ENCODE peak calls at places on chromosomes 6 and 20, in six cellular contexts. I is stomach, A is heart right ventricle, N is HFFc6, Z is astrocyte, T is RWPE1. U is an unnamed sample.

GRCh38 chr6:118886641-118887040 is 7.3 kb upstream of the ASF1A start:
- DNase-seq in Z (no peak), N (no peak), T (no peak), A (no peak), I (no peak), U (no peak)

GRCh38 chr6:53961679-53962370 is 149.4 kb upstream of the MLIP start:
- DNase-seq in T (no peak), A (no peak), N (peak; percentile 60), Z (peak; percentile 66), I (no peak), U (no peak)

GRCh38 chr6:113276631-113277030 is 580.5 kb upstream of the MARCKS start:
- DNase-seq in N (no peak), Z (no peak), A (no peak), I (no peak), T (no peak), U (no peak)

GRCh38 chr6:2763876-2764540 is 1.2 kb upstream of the WRNIP1 start:
- DNase-seq in Z (no peak), N (no peak), A (no peak), I (no peak), T (no peak), U (no peak)

GRCh38 chr6:137415127-137415833 is 78.9 kb downstream of the OLIG3 start:
- DNase-seq in Z (peak; percentile 45), A (peak; percentile 57), N (peak; percentile 69), T (peak; percentile 38), I (peak; percentile 65), U (peak; percentile 63)

GRCh38 chr20:34364013-34364382 is 925 bp downstream of the ITCH start:
- DNase-seq in Z (peak; percentile 35), A (peak; percentile 12), T (no peak), I (no peak), N (peak; percentile 23), U (peak; percentile 33)

GRCh38 chr6:25660512-25660911 is 8.5 kb downstream of the SCGN start:
- DNase-seq in A (no peak), Z (peak; percentile 23), T (peak; percentile 86), N (peak; percentile 82), I (no peak), U (peak; percentile 98)

GRCh38 chr6:134074151-134074712 is 21.8 kb upstream of the SLC2A12 start:
- DNase-seq in T (no peak), N (no peak), I (no peak), Z (no peak), A (peak; percentile 7), U (no peak)

GRCh38 chr20:55067158-55067825 is 591.9 kb downstream of the DOK5 start:
- DNase-seq in N (no peak), Z (no peak), A (no peak), T (no peak), I (no peak), U (no peak)

GRCh38 chr6:134176283-134176975 is 124.0 kb upstream of the SLC2A12 start:
- DNase-seq in Z (peak; percentile 58), T (no peak), A (peak; percentile 49), I (peak; percentile 62), N (no peak), U (no peak)

GRCh38 chr6:116945809-116946208 is 68.8 kb downstream of the RFX6 start:
- DNase-seq in A (no peak), T (no peak), I (no peak), Z (peak; percentile 0), N (peak; percentile 6), U (peak; percentile 76)

GRCh38 chr20:62741191-62741676 is 32.6 kb downstream of the NTSR1 start:
- DNase-seq in T (no peak), I (no peak), A (no peak), Z (no peak), N (no peak), U (no peak)

GRCh38 chr6:106084973-106085686 is 1.0 kb upstream of the PRDM1 start:
- DNase-seq in T (no peak), I (no peak), N (peak; percentile 34), A (no peak), Z (no peak), U (peak; percentile 79)

GRCh38 chr6:138926579-138926978 is 61.5 kb downstream of the REPS1 start:
- DNase-seq in T (no peak), Z (no peak), N (no peak), I (no peak), A (no peak), U (no peak)

GRCh38 chr20:52785678-52786077 is 186.5 kb upstream of the TSHZ2 start:
- DNase-seq in I (no peak), T (peak; percentile 33), N (no peak), Z (no peak), A (no peak), U (peak; percentile 49)

GRCh38 chr20:891121-892080 is 24.7 kb downstream of the ANGPT4 start:
- DNase-seq in N (no peak), T (no peak), A (peak; percentile 18), I (no peak), Z (peak; percentile 23), U (no peak)

GRCh38 chr6:169841251-169841650 is 89.8 kb downstream of the ERMARD start:
- DNase-seq in N (no peak), Z (no peak), T (no peak), A (no peak), I (peak; percentile 16), U (no peak)

GRCh38 chr6:170152989-170153388 is 137.9 kb downstream of the DLL1 start:
- DNase-seq in N (no peak), A (no peak), T (peak; percentile 79), I (peak; percentile 85), Z (peak; percentile 45), U (peak; percentile 80)

DNA sequence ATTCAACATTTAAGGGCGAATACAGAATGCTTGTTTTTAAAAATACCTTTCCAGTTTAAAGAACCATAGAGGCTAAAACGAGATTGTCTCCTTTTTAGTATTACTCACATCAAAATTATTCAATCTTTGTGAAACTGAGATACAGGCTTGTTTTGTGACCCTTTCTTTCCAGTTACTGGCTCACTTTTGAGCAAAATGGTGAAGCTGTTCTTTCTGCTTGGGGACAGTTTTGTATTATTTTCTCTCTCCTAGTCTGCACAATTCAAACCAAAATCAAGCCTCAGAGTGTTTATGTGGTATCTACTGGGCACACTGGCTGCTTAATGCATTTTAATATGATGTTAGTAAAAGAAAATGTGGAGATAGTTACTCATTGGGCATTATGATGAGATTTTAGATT is 36.5 kb downstream of the HIVEP1 start:
- DNase-seq in N (no peak), Z (no peak), I (no peak), A (no peak), T (no peak), U (no peak)
- TF ChIP-seq CTCF in N (no peak), Z (no peak), I (no peak), A (no peak), T (no peak), U (no peak)

GRCh38 chr20:13231031-13231752 is 10.1 kb downstream of the ISM1 start:
- DNase-seq in Z (no peak), N (peak; percentile 2), A (no peak), T (peak; percentile 59), I (no peak), U (peak; percentile 78)

GRCh38 chr20:13226367-13226766 is 5.3 kb downstream of the ISM1 start:
- DNase-seq in Z (no peak), N (no peak), T (no peak), A (no peak), I (no peak), U (no peak)

GRCh38 chr20:13228771-13229170 is 7.7 kb downstream of the ISM1 start:
- DNase-seq in I (no peak), T (no peak), A (no peak), N (no peak), Z (no peak), U (no peak)

GRCh38 chr20:13232999-13233398 is 11.9 kb downstream of the ISM1 start:
- DNase-seq in T (no peak), Z (no peak), A (no peak), N (no peak), I (no peak), U (no peak)

GRCh38 chr20:13229538-13229937 is 8.5 kb downstream of the ISM1 start:
- DNase-seq in N (no peak), T (no peak), Z (no peak), I (no peak), A (no peak), U (no peak)
- TF ChIP-seq CTCF in N (no peak), T (no peak), Z (no peak), I (no peak), A (no peak), U (no peak)

GRCh38 chr6:72084992-72085569 is 198.7 kb downstream of the RIMS1 start:
- DNase-seq in T (no peak), A (no peak), N (no peak), Z (peak; percentile 3), I (no peak), U (peak; percentile 27)
- TF ChIP-seq CTCF in T (peak; percentile 67), A (peak; percentile 47), N (peak; percentile 86), Z (peak; percentile 43), I (no peak), U (no peak)

GRCh38 chr6:44225579-44226325 is 2.4 kb downstream of the SLC29A1 start:
- DNase-seq in A (no peak), I (no peak), N (no peak), Z (no peak), T (no peak), U (no peak)

GRCh38 chr6:44222987-44223470 is 366 bp upstream of the SLC29A1 start:
- DNase-seq in Z (no peak), A (no peak), T (no peak), N (no peak), I (no peak), U (no peak)

GRCh38 chr6:44223471-44224153 is at the start of gene SLC29A1:
- DNase-seq in Z (no peak), I (peak; percentile 76), T (peak; percentile 87), A (peak; percentile 77), N (peak; percentile 26), U (peak; percentile 69)

GRCh38 chr6:44224978-44225330 is 1.6 kb downstream of the SLC29A1 start:
- DNase-seq in A (no peak), N (no peak), I (no peak), T (no peak), Z (no peak), U (no peak)

DNA sequence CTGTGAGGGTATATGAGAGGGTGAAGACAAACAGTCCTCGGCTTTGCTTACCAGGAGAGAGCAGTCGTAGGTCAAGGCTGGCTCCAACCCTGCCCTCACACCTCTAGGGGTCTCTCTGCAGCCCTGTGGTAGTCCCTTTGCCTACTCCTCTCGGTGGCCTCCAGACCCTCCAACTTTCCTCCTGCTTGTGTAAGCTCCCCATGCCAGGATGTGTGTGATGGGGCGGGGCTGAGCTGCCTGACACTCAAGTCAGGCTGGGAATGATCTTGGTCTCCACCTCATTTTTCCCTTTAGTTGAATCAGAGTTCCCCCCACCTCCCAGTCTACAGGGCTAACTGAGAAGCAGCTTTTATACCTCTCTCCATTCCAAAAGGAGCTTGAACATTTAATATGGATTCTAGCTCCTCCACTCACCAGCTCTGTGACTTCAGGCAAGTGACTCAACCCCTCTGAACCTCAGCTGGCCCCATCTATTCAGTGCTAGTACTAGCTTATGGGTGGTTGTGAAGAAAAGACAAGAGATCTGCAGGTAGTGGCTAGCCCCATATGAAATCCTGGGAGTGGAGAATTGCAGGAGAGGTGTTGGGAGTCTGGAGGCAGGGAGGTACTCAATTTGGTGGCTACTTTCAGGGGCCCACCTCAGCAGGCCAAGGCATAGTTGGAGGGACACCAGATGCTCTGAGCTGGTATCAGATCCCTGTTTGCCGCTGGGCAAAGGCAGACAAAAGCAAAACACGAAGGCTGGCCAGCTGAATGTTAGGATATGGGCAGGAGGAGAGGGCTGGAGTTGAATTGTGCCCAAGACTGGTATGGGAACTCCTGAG is 971 bp downstream of the SLC29A1 start:
- DNase-seq in N (peak; percentile 26), Z (no peak), I (no peak), T (no peak), A (no peak), U (peak; percentile 52)
- TF ChIP-seq CTCF in N (no peak), Z (no peak), I (no peak), T (no peak), A (no peak), U (no peak)

GRCh38 chr6:13328076-13328874 is at the start of gene TBC1D7:
- DNase-seq in T (peak; percentile 94), A (peak; percentile 91), Z (peak; percentile 78), I (peak; percentile 95), N (peak; percentile 91), U (peak; percentile 93)
- TF ChIP-seq CTCF in T (peak; percentile 6), A (no peak), Z (peak; percentile 19), I (no peak), N (peak; percentile 54), U (peak; percentile 41)

U was measured in epithelial cell of esophagus.